ENCODE peak calls at places on chromosomes 16 and 17, in six cellular contexts. W is MM.1S; M is activated naive CD4-positive, alpha-beta T cell; G is stimulated activated CD8-positive, alpha-beta memory T cell treated with anti-CD3 and anti-CD28 coated beads, Interleukin-7, amount 100 ng/mL, for 1 hour; K is foreskin fibroblast; C is AG09319. X is an unnamed sample.

GRCh38 chr17:67212716-67213417 is 32.1 kb downstream of the HELZ start:
- DNase-seq in C (no peak), W (no peak), M (no peak), K (peak), G (no peak), X (no peak)

GRCh38 chr16:84115919-84116719 is 623 bp downstream of the MBTPS1 start:
- DNase-seq in C (no peak), W (peak), M (peak), K (no peak), G (peak), X (peak)

GRCh38 chr16:19837331-19837943 is 47.2 kb downstream of the GPRC5B start:
- DNase-seq in M (no peak), C (no peak), G (no peak), W (no peak), K (no peak), X (no peak)

GRCh38 chr16:50884066-50884860 is 142.4 kb downstream of the CYLD start:
- DNase-seq in M (no peak), C (no peak), K (no peak), W (no peak), G (no peak), X (peak)

GRCh38 chr17:57597531-57598453 is 147.3 kb downstream of the CCDC182 start:
- DNase-seq in W (no peak), G (no peak), C (peak), K (peak), M (no peak), X (peak)

GRCh38 chr17:82848022-82848592 is 8.3 kb upstream of the ZNF750 start:
- DNase-seq in C (no peak), W (no peak), K (peak), G (no peak), M (peak), X (no peak)

GRCh38 chr17:37430051-37430591 is 23.4 kb downstream of the TADA2A start:
- DNase-seq in C (no peak), K (no peak), G (no peak), M (no peak), W (no peak), X (peak)

GRCh38 chr16:56916571-56917403 is 15.2 kb upstream of the HERPUD1 start:
- DNase-seq in G (no peak), M (no peak), C (no peak), K (no peak), W (peak), X (peak)

GRCh38 chr16:85708338-85708737 is 19.6 kb upstream of the GINS2 start:
- DNase-seq in M (no peak), C (no peak), W (no peak), G (no peak), K (no peak), X (no peak)

GRCh38 chr17:45052052-45052772 is 780 bp upstream of the DCAKD start:
- DNase-seq in W (peak), G (no peak), M (peak), K (no peak), C (no peak), X (peak)

GRCh38 chr17:50872710-50873424 is 6.7 kb upstream of the TOB1 start:
- DNase-seq in M (no peak), K (peak), C (no peak), W (peak), G (no peak), X (no peak)

GRCh38 chr17:48597775-48598631 is 4.4 kb upstream of the HOXB5 start:
- DNase-seq in C (no peak), G (no peak), K (no peak), W (no peak), M (no peak), X (no peak)

GRCh38 chr16:78249056-78249455 is 149.6 kb downstream of the WWOX start:
- DNase-seq in C (no peak), K (no peak), M (no peak), G (no peak), W (no peak), X (no peak)

GRCh38 chr17:19316756-19317358 is 45.7 kb downstream of the B9D1 start:
- DNase-seq in C (no peak), K (no peak), G (no peak), W (no peak), M (no peak), X (no peak)

GRCh38 chr17:74883241-74883750 is 10.1 kb downstream of the FADS6 start:
- DNase-seq in M (no peak), W (no peak), G (no peak), C (no peak), K (no peak), X (no peak)

GRCh38 chr17:79078476-79079190 is 4.0 kb downstream of the ENGASE start:
- DNase-seq in C (no peak), W (no peak), K (no peak), M (no peak), G (no peak), X (no peak)

GRCh38 chr16:88957887-88958577 is 19.0 kb downstream of the CBFA2T3 start:
- DNase-seq in G (no peak), C (no peak), K (no peak), M (no peak), W (no peak), X (no peak)

GRCh38 chr16:76676356-76676755 is 399.2 kb downstream of the CNTNAP4 start:
- DNase-seq in K (no peak), M (no peak), G (no peak), W (no peak), C (no peak), X (no peak)

GRCh38 chr16:65122974-65123845 is 1.3 kb upstream of the CDH11 start:
- DNase-seq in G (no peak), C (peak), M (no peak), K (peak), W (no peak), X (no peak)

GRCh38 chr16:67935402-67936123 is 1.1 kb downstream of the PSMB10 start:
- DNase-seq in W (peak), K (peak), C (peak), G (peak), M (peak), X (peak)

GRCh38 chr17:39979865-39980401 is 674 bp upstream of the PSMD3 start:
- DNase-seq in K (no peak), W (peak), M (no peak), C (no peak), G (no peak), X (peak)

GRCh38 chr17:59547131-59547915 is 18.1 kb upstream of the DHX40 start:
- DNase-seq in G (no peak), K (no peak), M (no peak), C (no peak), W (no peak), X (no peak)

GRCh38 chr16:2147981-2148671 is at the start of gene RAB26:
- DNase-seq in M (no peak), W (peak), C (no peak), G (no peak), K (peak), X (peak)

GRCh38 chr17:14701901-14702300 is 401.0 kb downstream of the HS3ST3B1 start:
- DNase-seq in C (no peak), G (no peak), W (no peak), M (no peak), K (no peak), X (no peak)

GRCh38 chr16:2675021-2675420 is 7.3 kb upstream of the KCTD5 start:
- DNase-seq in M (no peak), W (no peak), G (no peak), C (no peak), K (no peak), X (no peak)

GRCh38 chr16:75053791-75054555 is 55.1 kb downstream of the ZNRF1 start:
- DNase-seq in G (no peak), K (no peak), W (no peak), M (no peak), C (no peak), X (peak)

GRCh38 chr17:74823176-74823495 is 36.5 kb downstream of the GRIN2C start:
- DNase-seq in C (no peak), M (no peak), G (no peak), W (no peak), K (no peak), X (no peak)